ENCODE peak calls at places on chromosomes 12 and 14, in four cellular contexts. O is fibroblast of lung, T is mammary epithelial cell, Q is neural progenitor cell. S is an unnamed sample.

GRCh38 chr12:47739959-47740358 is 14.7 kb upstream of the ENDOU start:
- DNase-seq in O (no peak), T (no peak), Q (no peak), S (no peak)

GRCh38 chr14:106845286-106846087 is 1319.1 kb downstream of the TMEM121 start:
- DNase-seq in O (no peak), T (peak; percentile 93), Q (no peak), S (no peak)

GRCh38 chr14:71597955-71598659 is 334.1 kb upstream of the RGS6 start:
- DNase-seq in O (no peak), T (no peak), Q (no peak), S (no peak)

GRCh38 chr12:28057856-28058615 is 85.5 kb upstream of the PTHLH start:
- DNase-seq in O (no peak), T (peak; percentile 99), Q (no peak), S (no peak)

GRCh38 chr14:50778757-50779483 is 52.0 kb downstream of the NIN start:
- DNase-seq in O (peak; percentile 28), T (peak; percentile 18), Q (no peak), S (no peak)

GRCh38 chr12:93200291-93200917 is 177.3 kb upstream of the NUDT4 start:
- DNase-seq in O (peak; percentile 40), T (no peak), Q (no peak), S (peak; percentile 85)

GRCh38 chr12:94677778-94678177 is 27.4 kb upstream of the TMCC3 start:
- DNase-seq in O (no peak), T (peak; percentile 72), Q (no peak), S (peak; percentile 35)

GRCh38 chr12:30308010-30308717 is 387.5 kb downstream of the IPO8 start:
- DNase-seq in O (no peak), T (peak; percentile 29), Q (no peak), S (no peak)

GRCh38 chr12:47551426-47551851 is 154.4 kb downstream of the RPAP3 start:
- DNase-seq in O (peak; percentile 38), T (peak; percentile 79), Q (no peak), S (no peak)

GRCh38 chr12:111108726-111109125 is 188.3 kb upstream of the MYL2 start:
- DNase-seq in O (no peak), T (no peak), Q (no peak), S (no peak)

GRCh38 chr14:63375772-63376171 is 57.0 kb upstream of the GPHB5 start:
- DNase-seq in O (peak; percentile 9), T (peak; percentile 63), Q (no peak), S (no peak)

GRCh38 chr14:30362369-30363218 is 196.4 kb upstream of the G2E3 start:
- DNase-seq in O (no peak), T (no peak), Q (no peak), S (no peak)

GRCh38 chr14:35045798-35046047 is 349 bp upstream of the FAM177A1 start:
- DNase-seq in O (peak; percentile 48), T (no peak), Q (no peak), S (no peak)

GRCh38 chr12:8951744-8952143 is 2.3 kb upstream of the M6PR start:
- DNase-seq in O (no peak), T (no peak), Q (no peak), S (no peak)

GRCh38 chr12:51421266-51421884 is 3.3 kb upstream of the SLC4A8 start:
- DNase-seq in O (peak; percentile 75), T (peak; percentile 46), Q (peak; percentile 82), S (peak; percentile 58)

GRCh38 chr14:89507926-89508460 is 91.0 kb upstream of the FOXN3 start:
- DNase-seq in O (peak; percentile 62), T (peak; percentile 79), Q (no peak), S (no peak)

GRCh38 chr14:85187521-85187920 is 342.4 kb upstream of the FLRT2 start:
- DNase-seq in O (no peak), T (peak; percentile 15), Q (no peak), S (no peak)

GRCh38 chr12:5514545-5514944 is 82.6 kb downstream of the NTF3 start:
- DNase-seq in O (no peak), T (no peak), Q (no peak), S (no peak)

GRCh38 chr14:69263771-69264170 is 3.8 kb downstream of the GALNT16 start:
- DNase-seq in O (no peak), T (no peak), Q (no peak), S (no peak)
- H3K4me1 ChIP-seq in O (peaks cover 36% of the 10 kb centered on the region), T (peaks cover 20% of the 10 kb centered on the region), Q (peaks cover 22% of the 10 kb centered on the region), S (no peaks in the 10 kb centered on the region)

DNA sequence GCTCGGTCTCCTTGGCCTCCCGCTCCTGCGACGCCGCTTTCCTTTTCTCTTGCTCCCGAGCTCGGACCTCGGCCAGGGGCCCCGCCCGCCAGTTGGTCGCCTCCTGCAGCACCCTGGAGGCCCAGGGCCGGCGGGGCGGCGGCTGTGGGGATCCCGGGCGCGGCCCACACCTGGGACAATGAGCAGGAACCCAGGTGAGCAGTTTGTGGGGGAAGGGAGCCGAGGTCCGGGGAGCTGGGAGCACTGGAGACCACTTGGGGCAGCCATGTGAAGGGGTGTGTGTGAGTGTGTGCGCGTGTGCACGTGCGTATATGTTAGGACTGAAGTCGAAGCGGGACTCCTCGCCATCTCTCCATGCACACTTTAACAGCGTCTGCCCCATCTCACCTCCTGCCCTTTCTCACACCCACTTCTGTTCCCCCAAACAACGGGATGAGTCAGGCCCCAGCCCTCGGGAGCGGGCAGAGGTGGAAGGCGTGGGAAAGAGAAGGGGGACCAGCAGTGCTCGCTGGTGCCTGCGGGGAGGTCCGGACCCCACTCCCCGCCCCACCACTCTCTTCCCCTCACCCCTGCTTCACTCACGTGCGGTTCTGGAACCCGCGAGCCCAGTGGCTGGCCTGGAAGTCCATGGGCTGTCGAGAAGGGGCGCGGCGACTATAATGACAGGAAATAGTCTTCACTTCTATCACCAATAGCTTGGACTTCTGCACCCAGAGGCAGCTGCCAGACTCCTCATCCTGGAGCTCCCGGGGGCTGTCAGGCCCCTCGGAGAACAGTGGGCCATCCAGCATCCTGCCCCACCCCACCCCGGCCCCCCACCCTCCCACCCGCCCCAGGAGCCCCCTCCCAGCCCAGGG is 450 bp downstream of the DDN start:
- DNase-seq in O (peak; percentile 26), T (no peak), Q (peak; percentile 45), S (peak; percentile 32)
- TF ChIP-seq EZH2 in O (peak; percentile 58), T (no peak), Q (peak; percentile 74), S (no peak)

DNA sequence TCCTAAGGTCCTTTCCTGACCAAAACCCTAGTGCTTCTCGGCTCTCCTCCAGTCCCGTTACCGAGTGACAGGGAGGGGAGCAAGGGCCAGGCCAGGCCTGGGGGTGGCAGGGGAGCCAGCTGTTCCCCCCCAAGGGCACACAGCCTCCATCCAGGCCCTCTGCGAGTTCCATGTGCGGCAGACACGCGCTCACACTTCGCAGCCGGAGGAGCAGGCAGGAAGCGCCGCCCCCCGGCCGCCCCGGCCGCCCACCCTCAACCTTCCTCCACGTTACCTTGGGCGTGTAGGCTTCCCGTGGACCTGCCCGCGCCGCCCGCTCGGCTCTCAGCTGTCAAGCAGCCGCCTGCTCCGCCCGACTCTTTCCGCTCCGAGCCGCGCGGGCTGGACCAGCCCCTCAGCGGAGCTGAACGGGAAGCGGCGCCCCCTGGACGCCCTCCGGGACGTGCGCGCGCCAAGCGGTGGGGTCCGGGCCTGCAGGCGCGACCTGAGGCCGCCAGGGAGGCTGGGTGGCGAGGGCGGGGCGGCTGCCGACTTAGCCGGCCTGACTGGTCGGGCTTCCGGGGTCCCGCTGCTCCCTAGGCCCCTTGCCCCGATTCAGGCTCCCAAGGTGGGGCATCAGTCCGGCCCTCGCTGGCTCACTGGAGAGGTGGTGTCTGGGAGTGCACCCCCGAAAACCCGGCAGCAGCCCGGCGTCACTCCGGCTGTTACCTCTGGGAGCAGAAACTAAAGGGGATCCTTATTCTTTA is at the start of gene CRACR2A:
- DNase-seq in O (peak; percentile 59), T (no peak), Q (peak; percentile 94), S (peak; percentile 86)
- H3K4me1 ChIP-seq in O (peaks cover 12% of the 10 kb centered on the region), T (peaks cover 6% of the 10 kb centered on the region), Q (peaks cover 8% of the 10 kb centered on the region), S (peaks cover 12% of the 10 kb centered on the region)

GRCh38 chr12:62978768-62979167 is 43.8 kb upstream of the PPM1H start:
- DNase-seq in O (no peak), T (no peak), Q (no peak), S (no peak)
- TF ChIP-seq EZH2 in O (no peak), T (no peak), Q (no peak), S (no peak)